ENCODE peak calls at places on chromosomes 6 and 20, in eight cellular contexts. F is fibroblast of the aortic adventitia, K is GM06990, Q is HFF-Myc, I is K562, S is tibial nerve, W is stomach, R is ovary. C is an unnamed sample.

GRCh38 chr6:16477367-16478149 is 239.2 kb downstream of the GMPR start:
- DNase-seq in K (no peak), Q (no peak), F (no peak), R (no peak), W (no peak), S (no peak), I (no peak), C (no peak)

GRCh38 chr6:18323935-18324707 is 59.8 kb upstream of the DEK start:
- DNase-seq in R (no peak), F (peak), I (peak), W (no peak), K (no peak), Q (no peak), S (no peak), C (peak)

GRCh38 chr6:3370361-3371221 is 86.3 kb downstream of the SLC22A23 start:
- DNase-seq in K (no peak), F (no peak), R (no peak), I (no peak), S (no peak), Q (no peak), W (no peak), C (no peak)

GRCh38 chr20:59835057-59835447 is 98.4 kb downstream of the SYCP2 start:
- DNase-seq in R (no peak), W (no peak), F (no peak), S (no peak), K (no peak), I (no peak), Q (no peak), C (no peak)

GRCh38 chr6:140744648-140745320 is 1370.3 kb upstream of the CITED2 start:
- DNase-seq in W (peak), S (no peak), R (no peak), F (peak), Q (no peak), I (peak), K (peak), C (peak)

GRCh38 chr6:140711019-140711613 is 1336.7 kb upstream of the CITED2 start:
- DNase-seq in F (no peak), I (no peak), K (no peak), W (no peak), S (no peak), Q (no peak), R (no peak), C (no peak)

GRCh38 chr6:138500867-138501446 is 1.7 kb upstream of the NHSL1 start:
- DNase-seq in S (no peak), F (no peak), R (no peak), K (no peak), Q (no peak), I (no peak), W (no peak), C (no peak)

GRCh38 chr6:132401120-132401940 is at the start of gene MOXD1:
- DNase-seq in I (peak), Q (no peak), K (peak), F (no peak), S (no peak), W (peak), R (peak), C (no peak)

GRCh38 chr20:50701055-50701963 is 10.0 kb upstream of the RIPOR3 start:
- DNase-seq in K (no peak), I (no peak), Q (no peak), R (no peak), S (no peak), F (no peak), W (no peak), C (no peak)

GRCh38 chr6:39924283-39924682 is 10.0 kb downstream of the MOCS1 start:
- DNase-seq in Q (no peak), K (no peak), S (no peak), R (no peak), W (no peak), F (no peak), I (no peak), C (peak)

GRCh38 chr6:26743157-26743821 is 83.7 kb upstream of the ZNF322 start:
- DNase-seq in K (no peak), W (no peak), Q (peak), I (peak), R (no peak), F (peak), S (no peak), C (no peak)

DNA sequence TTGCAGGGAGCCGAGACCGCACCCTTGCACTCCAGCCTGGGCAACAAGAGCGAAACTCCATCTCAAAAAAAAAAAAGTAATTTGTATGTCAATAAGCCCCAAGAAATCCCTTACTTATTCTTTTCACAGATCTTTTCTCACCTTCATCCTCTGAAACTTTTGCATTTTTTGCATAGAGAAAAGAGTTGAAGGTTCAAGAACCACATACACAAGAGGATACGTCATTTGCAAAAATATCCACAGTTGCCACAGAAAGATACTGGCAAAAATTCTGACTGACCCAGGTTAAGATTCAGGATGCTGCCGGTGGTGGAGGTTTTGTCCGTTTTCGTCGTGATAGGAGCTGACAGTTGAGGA is 94.5 kb downstream of the ZMYND8 start:
- DNase-seq in R (no peak), I (no peak), Q (no peak), F (no peak), S (no peak), K (peak), W (no peak), C (no peak)
- H3K4me3 ChIP-seq in R (no peak), I (no peak), Q (no peak), F (no peak), S (no peak), K (peak), W (no peak), C (no peak)

GRCh38 chr6:31092238-31092637 is 20.1 kb downstream of the C6orf15 start:
- DNase-seq in S (no peak), R (no peak), Q (no peak), K (no peak), I (no peak), F (no peak), W (no peak), C (no peak)
- TF ChIP-seq CTCF in S (no peak), R (no peak), Q (no peak), K (no peak), I (no peak), F (no peak), W (no peak), C (no peak)

GRCh38 chr6:166591026-166591425 is 4.5 kb upstream of the RAMACL start:
- DNase-seq in R (no peak), F (no peak), K (no peak), S (no peak), W (no peak), I (no peak), Q (no peak), C (no peak)

GRCh38 chr6:166589786-166590574 is 3.5 kb upstream of the RAMACL start:
- DNase-seq in S (no peak), I (no peak), K (no peak), R (no peak), Q (no peak), F (no peak), W (no peak), C (no peak)

GRCh38 chr6:166588691-166589333 is 2.3 kb upstream of the RAMACL start:
- DNase-seq in F (peak), R (no peak), Q (peak), I (no peak), S (no peak), W (no peak), K (peak), C (no peak)

GRCh38 chr6:166587631-166588413 is 1.3 kb upstream of the RAMACL start:
- DNase-seq in F (no peak), K (peak), W (no peak), I (no peak), S (no peak), Q (no peak), R (no peak), C (no peak)

DNA sequence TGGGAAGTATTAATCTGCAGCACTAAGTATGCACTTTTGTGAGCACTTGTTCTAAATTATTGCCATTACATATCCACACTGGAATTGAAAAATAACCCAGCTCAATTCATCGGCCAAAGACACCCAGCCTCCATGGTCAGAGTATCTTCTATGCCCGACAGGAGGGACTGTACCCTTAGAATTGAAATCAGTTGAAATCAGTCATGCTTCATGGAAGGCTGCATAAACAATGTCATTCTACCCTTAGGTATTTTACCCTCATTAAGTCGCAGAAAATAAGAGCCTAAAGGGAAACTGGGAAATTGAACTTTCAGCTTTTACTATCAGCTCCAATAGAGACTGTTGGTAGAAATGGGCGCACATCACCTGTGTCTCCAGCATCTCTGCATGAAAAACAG is 2.9 kb upstream of the RAMACL start:
- DNase-seq in W (no peak), S (no peak), R (no peak), I (no peak), Q (no peak), F (no peak), K (no peak), C (no peak)
- H3K4me3 ChIP-seq in W (no peak), S (no peak), R (no peak), I (no peak), Q (no peak), F (no peak), K (no peak), C (no peak)

GRCh38 chr6:8707369-8707768 is 272.0 kb upstream of the SLC35B3 start:
- DNase-seq in S (no peak), F (no peak), I (no peak), Q (no peak), R (no peak), W (no peak), K (no peak), C (no peak)

GRCh38 chr6:8705435-8706020 is 270.2 kb upstream of the SLC35B3 start:
- DNase-seq in K (no peak), F (no peak), S (no peak), I (no peak), R (no peak), Q (no peak), W (no peak), C (no peak)

GRCh38 chr6:8710668-8711431 is 275.5 kb upstream of the SLC35B3 start:
- DNase-seq in Q (no peak), K (no peak), I (no peak), W (no peak), R (no peak), F (no peak), S (no peak), C (no peak)

GRCh38 chr6:8703059-8703458 is 267.7 kb upstream of the SLC35B3 start:
- DNase-seq in Q (no peak), I (no peak), W (no peak), S (no peak), F (no peak), K (no peak), R (no peak), C (no peak)

DNA sequence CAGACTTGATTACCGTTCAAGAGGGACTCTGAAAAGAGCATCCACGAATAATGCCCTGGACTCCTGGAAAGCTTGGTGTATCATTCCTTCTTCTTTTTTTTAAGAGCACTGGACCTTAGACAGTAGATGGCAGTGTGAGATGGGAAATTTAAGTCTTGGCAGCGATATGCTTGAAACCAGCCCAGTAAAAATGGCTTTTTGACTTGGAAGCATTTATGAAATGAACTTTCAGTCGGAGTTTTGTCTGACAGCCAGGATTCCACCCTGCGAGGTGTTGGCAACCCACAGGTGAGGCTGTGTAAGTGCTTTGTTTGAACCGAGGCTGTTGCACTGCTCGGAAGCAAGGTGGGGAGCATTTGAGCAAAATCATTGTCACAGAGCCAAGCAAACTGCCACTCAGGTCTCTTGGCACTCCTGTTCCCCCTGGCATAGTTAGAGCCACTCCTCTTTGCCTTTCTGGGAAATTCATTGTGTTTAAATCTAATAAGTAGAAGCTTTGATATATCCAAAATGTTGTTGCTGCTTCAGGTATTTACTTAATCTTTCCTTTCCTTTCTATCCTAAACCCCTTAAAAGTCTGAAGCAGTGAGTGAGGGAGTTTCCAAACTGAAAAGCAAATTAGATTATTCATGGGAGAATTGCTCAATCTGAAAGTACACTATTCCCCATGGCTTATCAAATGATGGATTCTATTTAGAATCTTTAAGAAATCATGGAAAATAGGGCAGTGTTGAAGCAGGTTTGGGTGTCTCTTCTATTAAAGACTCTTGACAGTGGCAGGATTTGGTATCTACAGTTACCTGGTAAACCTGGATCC is 272.8 kb upstream of the SLC35B3 start:
- DNase-seq in W (peak), K (no peak), S (no peak), I (no peak), F (no peak), R (no peak), Q (peak), C (peak)
- TF ChIP-seq CTCF in W (no peak), K (peak), S (peak), I (no peak), F (no peak), R (no peak), Q (peak), C (peak)

C was measured in epithelial cell of proximal tubule.